ENCODE peak calls at places on chromosome 22, in ten cellular contexts. V is stomach, G is K562, D is tibial artery, E is kidney epithelial cell, N is right lobe of liver, Y is lower lobe of right lung, B is fibroblast of mammary gland, H is psoas muscle, T is lung. P is an unnamed sample.
A peak's percentile ranks its signal among the peaks of the same experiment; 100 is the strongest.

GRCh38 chr22:19864538-19865106 is 9.9 kb upstream of the GNB1L start:
- DNase-seq in E (no peak), G (no peak), N (no peak), B (no peak), D (no peak), Y (no peak), V (no peak), H (no peak), T (no peak), P (no peak)

GRCh38 chr22:24282401-24282800 is 11.8 kb downstream of the SPECC1L start:
- DNase-seq in T (no peak), H (no peak), E (no peak), D (no peak), V (no peak), Y (no peak), G (no peak), N (no peak), B (no peak), P (no peak)

GRCh38 chr22:44304354-44304753 is 8.4 kb downstream of the SHISAL1 start:
- DNase-seq in G (no peak), V (no peak), B (peak; percentile 60), Y (no peak), E (no peak), H (no peak), D (no peak), N (no peak), T (no peak), P (no peak)

GRCh38 chr22:25911243-25911972 is 169.4 kb downstream of the MYO18B start:
- DNase-seq in Y (no peak), H (no peak), E (no peak), V (no peak), B (no peak), N (no peak), D (no peak), G (no peak), T (no peak), P (no peak)

GRCh38 chr22:30575011-30575671 is 676 bp upstream of the GAL3ST1 start:
- DNase-seq in B (peak; percentile 46), N (no peak), V (peak; percentile 75), E (no peak), D (peak; percentile 48), T (peak; percentile 35), G (no peak), Y (no peak), H (peak; percentile 48), P (no peak)

GRCh38 chr22:24938741-24939341 is 7.7 kb downstream of the LHFPL7 start:
- DNase-seq in Y (no peak), G (peak; percentile 42), B (peak; percentile 39), H (no peak), V (no peak), T (no peak), E (no peak), D (no peak), N (no peak), P (no peak)

GRCh38 chr22:41966607-41967240 is 2.5 kb upstream of the SEPTIN3 start:
- DNase-seq in D (peak; percentile 39), V (peak; percentile 38), N (no peak), E (peak; percentile 39), T (no peak), Y (no peak), H (no peak), B (peak; percentile 92), G (peak; percentile 21), P (peak; percentile 68)

GRCh38 chr22:31221084-31221483 is 9.0 kb downstream of the LIMK2 start:
- DNase-seq in Y (no peak), B (no peak), E (no peak), N (no peak), H (no peak), G (no peak), T (no peak), V (no peak), D (no peak), P (no peak)

GRCh38 chr22:44369241-44369652 is 56.5 kb upstream of the SHISAL1 start:
- DNase-seq in D (no peak), V (no peak), H (peak; percentile 45), Y (peak; percentile 35), B (no peak), T (no peak), G (no peak), E (no peak), N (peak; percentile 44), P (no peak)

GRCh38 chr22:20441631-20442484 is 4.2 kb upstream of the SCARF2 start:
- DNase-seq in D (no peak), T (no peak), H (peak; percentile 51), Y (peak; percentile 30), E (no peak), V (no peak), B (no peak), G (no peak), N (peak; percentile 47), P (no peak)

GRCh38 chr22:23110922-23111527 is 30.8 kb downstream of the RSPH14 start:
- DNase-seq in N (no peak), G (peak; percentile 54), H (no peak), Y (no peak), V (no peak), B (no peak), E (no peak), T (no peak), D (no peak), P (no peak)

GRCh38 chr22:20998411-20999336 is 3.2 kb downstream of the THAP7 start:
- DNase-seq in G (no peak), H (no peak), N (no peak), V (no peak), D (no peak), B (peak; percentile 51), E (no peak), T (no peak), Y (no peak), P (no peak)

GRCh38 chr22:26615149-26615548 is 2.7 kb downstream of the CRYBB1 start:
- DNase-seq in D (no peak), Y (no peak), G (no peak), E (no peak), H (no peak), N (no peak), B (no peak), V (no peak), T (no peak), P (no peak)

DNA sequence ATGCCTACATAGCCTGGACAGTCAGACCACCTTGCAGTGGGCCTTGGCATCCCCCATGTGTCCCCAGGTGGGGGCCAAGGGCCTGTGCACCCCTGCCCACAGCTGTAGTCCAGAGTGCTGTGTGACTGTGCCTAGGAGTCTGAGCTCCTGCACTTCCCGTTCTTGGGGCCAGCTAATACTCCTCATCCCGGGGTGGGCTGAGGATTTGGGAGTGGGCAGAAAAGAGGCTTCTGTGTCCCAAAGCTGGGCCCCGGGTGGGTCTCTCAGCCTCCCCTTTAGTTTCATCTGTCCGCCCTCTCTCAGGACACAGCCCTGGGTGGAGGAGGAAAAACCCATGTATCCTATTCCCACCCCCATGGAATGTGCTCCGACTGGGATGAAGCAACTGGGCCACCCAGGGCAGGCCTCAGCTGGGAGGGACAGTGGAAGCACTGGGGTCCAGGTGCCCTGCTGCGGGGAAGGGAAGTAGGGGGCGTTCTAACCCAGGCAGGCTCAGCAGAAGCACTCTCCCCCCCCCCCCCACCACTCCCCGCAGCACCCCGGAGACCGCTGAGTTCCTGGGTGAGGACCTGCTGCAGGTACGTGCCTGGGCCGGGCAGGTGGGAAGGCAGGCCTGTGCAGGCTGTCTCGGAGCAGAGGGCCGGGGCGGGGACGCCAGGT is 1.3 kb downstream of the SH3BP1 start:
- DNase-seq in T (no peak), H (no peak), B (no peak), G (no peak), V (no peak), D (no peak), N (no peak), Y (no peak), E (no peak), P (no peak)
- H3K4me3 ChIP-seq in T (no peak overlapping the region), H (peak overlapping the region; percentile 59), B (peak overlapping the region; percentile 9), G (peak overlapping the region; percentile 65), V (peak overlapping the region; percentile 65), D (peak overlapping the region; percentile 50), N (peak overlapping the region; percentile 38), Y (peak overlapping the region; percentile 67), E (peak overlapping the region; percentile 65), P (no peak overlapping the region)

GRCh38 chr22:38881464-38881871 is 9.5 kb upstream of the CBX6 start:
- DNase-seq in T (peak; percentile 67), B (peak; percentile 82), N (no peak), D (peak; percentile 82), Y (no peak), V (peak; percentile 59), H (peak; percentile 68), E (no peak), G (no peak), P (no peak)
- TF ChIP-seq CTCF in T (no peak), B (no peak), N (no peak), D (peak; percentile 25), Y (no peak), V (no peak), H (no peak), E (no peak), G (no peak), P (no peak)

GRCh38 chr22:45880732-45881523 is 96.0 kb downstream of the WNT7B start:
- DNase-seq in E (no peak), B (no peak), V (no peak), H (peak; percentile 45), G (no peak), T (no peak), N (peak; percentile 53), D (no peak), Y (peak; percentile 37), P (no peak)
- H3K4me3 ChIP-seq in E (no peak overlapping the region), B (no peak overlapping the region), V (peak overlapping the region; percentile 20), H (no peak overlapping the region), G (no peak overlapping the region), T (no peak overlapping the region), N (no peak overlapping the region), D (no peak overlapping the region), Y (no peak overlapping the region), P (no peak overlapping the region)

GRCh38 chr22:39130152-39130704 is 22.3 kb downstream of the CBX7 start:
- DNase-seq in V (no peak), D (no peak), Y (no peak), G (no peak), B (no peak), E (no peak), N (no peak), T (no peak), H (no peak), P (no peak)
- TF ChIP-seq CTCF in V (no peak), D (no peak), Y (no peak), G (no peak), B (no peak), E (no peak), N (no peak), T (no peak), H (no peak), P (no peak)

DNA sequence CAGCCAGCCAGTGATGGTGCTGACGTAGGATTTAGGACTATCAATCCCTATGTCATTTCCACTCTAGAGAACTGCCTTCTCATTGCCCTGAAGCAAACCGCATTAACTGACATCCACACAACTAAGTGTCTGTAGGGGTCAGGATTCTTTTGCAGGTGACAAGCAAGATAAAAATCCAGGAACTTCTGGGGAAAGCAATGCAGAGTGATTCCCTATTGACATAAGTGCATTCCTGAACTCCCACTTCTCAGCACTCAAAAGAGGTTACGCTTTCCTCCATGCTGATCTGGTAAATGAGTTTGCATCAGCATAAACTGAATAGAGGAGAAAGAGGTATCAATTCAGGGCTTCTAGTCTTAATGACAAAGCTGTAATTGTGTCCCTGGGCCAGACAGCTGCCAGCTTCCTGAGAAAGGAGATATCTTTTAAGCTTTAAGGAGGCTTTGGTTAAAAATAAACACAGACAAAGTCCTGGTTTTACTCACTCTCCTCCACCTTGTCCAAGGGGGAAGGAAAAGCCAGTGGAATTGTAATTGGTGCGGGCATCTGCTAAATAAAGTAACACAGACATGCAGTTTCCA is 224.5 kb upstream of the ISX start:
- DNase-seq in E (no peak), Y (no peak), B (no peak), G (no peak), D (no peak), H (no peak), T (no peak), V (no peak), N (no peak), P (no peak)
- H3K4me3 ChIP-seq in E (no peak overlapping the region), Y (no peak overlapping the region), B (no peak overlapping the region), G (no peak overlapping the region), D (no peak overlapping the region), H (no peak overlapping the region), T (no peak overlapping the region), V (no peak overlapping the region), N (no peak overlapping the region), P (no peak overlapping the region)

P was measured in epithelial cell of proximal tubule.